ENCODE peak calls at places on chromosomes 16 and 17, in nine cellular contexts. N is fibroblast of mammary gland, Z is thoracic aorta, O is WTC11, W is B cell, B is fibroblast of lung, V is transverse colon, Q is left ventricle myocardium inferior, M is RWPE1. D is an unnamed sample.

GRCh38 chr16:86854895-86855294 is 276.5 kb downstream of the FOXL1 start:
- DNase-seq in O (no peak), Q (no peak), W (no peak), N (peak), Z (no peak), M (no peak), B (peak), V (no peak), D (no peak)

GRCh38 chr16:85593503-85594195 is 19.5 kb upstream of the GSE1 start:
- DNase-seq in W (no peak), M (no peak), Q (no peak), N (no peak), B (no peak), O (no peak), V (no peak), Z (no peak), D (no peak)

GRCh38 chr17:4673986-4674770 is 29.8 kb downstream of the PELP1 start:
- DNase-seq in M (no peak), O (no peak), B (no peak), Q (no peak), W (no peak), N (no peak), Z (no peak), V (no peak), D (no peak)

GRCh38 chr17:16933317-16934132 is 38.4 kb downstream of the TNFRSF13B start:
- DNase-seq in N (no peak), M (no peak), B (no peak), V (no peak), Q (peak), W (no peak), Z (no peak), O (peak), D (no peak)

GRCh38 chr17:75152971-75153853 is 1.1 kb downstream of the JPT1 start:
- DNase-seq in W (peak), O (peak), Z (no peak), N (peak), V (peak), M (peak), Q (no peak), B (peak), D (no peak)

GRCh38 chr17:64020068-64020766 is at the start of gene ICAM2:
- DNase-seq in V (peak), Z (peak), M (no peak), Q (peak), O (no peak), N (no peak), W (peak), B (no peak), D (peak)

GRCh38 chr17:10556301-10557005 is 7.0 kb upstream of the MYH2 start:
- DNase-seq in W (no peak), B (no peak), M (no peak), V (no peak), Q (no peak), N (peak), Z (no peak), O (no peak), D (no peak)

GRCh38 chr17:72434991-72435618 is 314.3 kb downstream of the SOX9 start:
- DNase-seq in M (no peak), O (no peak), B (no peak), N (no peak), Z (no peak), Q (no peak), V (no peak), W (no peak), D (no peak)

GRCh38 chr16:81461756-81462155 is 17.1 kb downstream of the CMIP start:
- DNase-seq in W (no peak), Z (no peak), B (no peak), M (no peak), N (no peak), O (no peak), Q (no peak), V (no peak), D (no peak)

GRCh38 chr17:78329263-78330059 is 30.4 kb downstream of the SOCS3 start:
- DNase-seq in Z (no peak), V (no peak), M (no peak), Q (no peak), W (no peak), O (no peak), N (peak), B (peak), D (peak)

GRCh38 chr17:69762766-69763165 is 312.3 kb upstream of the KCNJ16 start:
- DNase-seq in M (no peak), B (no peak), Z (no peak), O (no peak), V (no peak), W (no peak), N (no peak), Q (no peak), D (no peak)

GRCh38 chr16:74320707-74321106 is 24.1 kb downstream of the PSMD7 start:
- DNase-seq in Z (no peak), W (no peak), Q (no peak), O (no peak), N (no peak), V (no peak), B (no peak), M (no peak), D (no peak)

GRCh38 chr17:41013606-41014005 is 4.7 kb upstream of the KRTAP3-1 start:
- DNase-seq in N (peak), W (no peak), O (no peak), M (no peak), V (no peak), Z (no peak), Q (no peak), B (peak), D (no peak)

GRCh38 chr17:57985675-57985974 is 2.4 kb downstream of the VEZF1 start:
- DNase-seq in W (no peak), Q (no peak), B (peak), M (peak), Z (no peak), N (peak), V (no peak), O (no peak), D (no peak)

GRCh38 chr17:8124350-8125195 is 667 bp upstream of the HES7 start:
- DNase-seq in Q (no peak), M (no peak), N (no peak), V (no peak), W (no peak), Z (no peak), B (peak), O (no peak), D (no peak)

GRCh38 chr17:8125196-8125946 is 1.5 kb upstream of the HES7 start:
- DNase-seq in Z (peak), Q (peak), O (peak), B (peak), W (peak), M (peak), N (peak), V (peak), D (peak)

GRCh38 chr17:8122391-8122922 is 1.4 kb downstream of the HES7 start:
- DNase-seq in M (no peak), Z (no peak), O (peak), N (peak), Q (no peak), B (peak), W (no peak), V (no peak), D (no peak)

GRCh38 chr17:8122923-8123694 is 797 bp downstream of the HES7 start:
- DNase-seq in O (peak), W (peak), Z (no peak), Q (no peak), M (no peak), V (no peak), N (no peak), B (peak), D (no peak)

GRCh38 chr17:8123695-8124349 is at the start of gene HES7:
- DNase-seq in Z (no peak), W (no peak), B (peak), V (no peak), N (no peak), Q (no peak), M (peak), O (peak), D (no peak)
- TF ChIP-seq CTCF in Z (no peak), W (no peak), B (no peak), V (no peak), N (no peak), Q (no peak), M (no peak), O (no peak), D (no peak)

GRCh38 chr17:38450699-38451029 is 22.4 kb downstream of the ARHGAP23 start:
- DNase-seq in V (no peak), N (no peak), Q (no peak), Z (no peak), B (no peak), W (no peak), O (no peak), M (no peak), D (no peak)

GRCh38 chr17:38451840-38452529 is 23.7 kb downstream of the ARHGAP23 start:
- DNase-seq in V (no peak), Q (no peak), W (no peak), N (peak), Z (no peak), O (peak), M (peak), B (peak), D (no peak)

GRCh38 chr17:38449364-38449763 is 21.1 kb downstream of the ARHGAP23 start:
- DNase-seq in O (peak), B (no peak), M (peak), V (no peak), W (no peak), Z (no peak), Q (no peak), N (no peak), D (no peak)

GRCh38 chr17:38452719-38453118 is 24.5 kb downstream of the ARHGAP23 start:
- DNase-seq in M (no peak), Q (no peak), B (no peak), O (no peak), V (no peak), W (no peak), N (no peak), Z (no peak), D (no peak)

GRCh38 chr17:38451030-38451839 is 23.0 kb downstream of the ARHGAP23 start:
- DNase-seq in B (peak), V (no peak), W (no peak), O (peak), M (peak), N (no peak), Z (no peak), Q (peak), D (no peak)
- TF ChIP-seq CTCF in B (no peak), V (no peak), W (no peak), O (no peak), M (no peak), N (no peak), Z (no peak), Q (no peak), D (no peak)

GRCh38 chr16:19680972-19681371 is 37.1 kb downstream of the KNOP1 start:
- DNase-seq in Q (no peak), W (no peak), O (peak), B (no peak), Z (no peak), V (no peak), N (no peak), M (no peak), D (no peak)
- TF ChIP-seq CTCF in Q (peak), W (no peak), O (peak), B (no peak), Z (no peak), V (no peak), N (peak), M (no peak), D (no peak)

DNA sequence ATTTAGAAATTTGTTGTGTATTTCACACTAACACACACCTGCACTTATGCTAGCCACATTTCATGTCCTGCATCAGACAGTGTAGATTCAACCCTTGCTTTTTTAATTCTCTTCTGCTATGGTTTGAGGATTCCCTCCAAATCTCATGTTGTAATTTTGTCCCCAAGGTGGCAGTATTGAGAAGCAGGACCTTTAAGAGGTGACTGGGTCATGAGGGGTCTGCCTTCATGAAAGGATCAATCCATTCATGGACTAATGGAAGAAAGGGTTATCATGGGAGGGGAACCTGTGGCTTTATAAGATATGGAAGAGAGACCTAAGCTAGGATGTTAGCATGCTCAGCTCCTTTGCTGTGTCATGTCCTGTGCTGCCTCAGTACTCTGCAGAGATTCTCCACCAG is 1032.2 kb downstream of the CDH11 start:
- DNase-seq in N (peak), O (no peak), V (no peak), B (peak), Z (no peak), Q (no peak), W (no peak), M (no peak), D (no peak)
- TF ChIP-seq CTCF in N (peak), O (peak), V (no peak), B (peak), Z (peak), Q (peak), W (no peak), M (peak), D (no peak)

GRCh38 chr16:55645986-55646385 is 9.8 kb upstream of the SLC6A2 start:
- DNase-seq in Z (no peak), N (no peak), M (no peak), W (no peak), O (no peak), Q (no peak), V (no peak), B (no peak), D (no peak)

GRCh38 chr16:55647343-55647742 is 8.4 kb upstream of the SLC6A2 start:
- DNase-seq in M (no peak), N (no peak), Z (no peak), O (no peak), V (no peak), Q (no peak), B (no peak), W (no peak), D (no peak)

GRCh38 chr16:55643161-55643970 is 12.4 kb upstream of the SLC6A2 start:
- DNase-seq in M (no peak), V (peak), N (peak), O (no peak), Z (no peak), W (no peak), B (peak), Q (no peak), D (no peak)

GRCh38 chr16:55651841-55652824 is 3.7 kb upstream of the SLC6A2 start:
- DNase-seq in Q (no peak), B (no peak), N (no peak), Z (no peak), O (no peak), V (no peak), W (no peak), M (no peak), D (no peak)

DNA sequence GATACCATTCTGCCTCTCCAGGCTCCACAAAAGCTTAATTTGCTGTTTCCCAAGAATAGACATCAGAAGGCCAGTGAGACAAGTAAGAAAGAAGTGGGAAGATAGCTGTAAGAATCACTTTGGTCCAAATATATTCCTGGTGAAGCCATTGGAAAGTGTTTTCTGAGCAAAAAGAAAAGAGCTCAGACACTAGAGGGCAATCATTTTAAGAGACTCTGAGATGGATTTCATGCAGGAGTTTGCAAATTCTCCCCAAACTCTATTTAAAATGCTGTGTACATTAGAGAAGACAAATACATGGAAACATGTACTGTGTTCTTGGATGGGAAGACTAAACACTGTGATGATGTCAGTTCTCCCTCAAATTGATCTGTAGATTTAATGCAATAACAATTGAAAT is 8.0 kb upstream of the SLC6A2 start:
- DNase-seq in B (no peak), O (no peak), N (no peak), M (no peak), Z (no peak), Q (no peak), W (no peak), V (no peak), D (no peak)
- TF ChIP-seq CTCF in B (peak), O (no peak), N (no peak), M (no peak), Z (no peak), Q (peak), W (no peak), V (no peak), D (no peak)

D was measured in natural killer cell.